ENCODE peak calls at places on chromosomes 4 and X, in six cellular contexts. N, L, E, H, V and T are unnamed samples.

GRCh38 chr4:86300516-86300915 is 59.3 kb downstream of the MAPK10 start:
- DNase-seq in N (no peak), L (no peak), E (no peak), H (no peak), V (no peak), T (no peak)

GRCh38 chr4:15303052-15303641 is 124.7 kb upstream of the C1QTNF7 start:
- DNase-seq in N (no peak), L (no peak), E (no peak), H (peak; percentile 64), V (no peak), T (no peak)

GRCh38 chr4:89411539-89411938 is 103.9 kb upstream of the GPRIN3 start:
- DNase-seq in N (no peak), L (no peak), E (no peak), H (no peak), V (no peak), T (no peak)

GRCh38 chr4:70269674-70270073 is 27.3 kb downstream of the CSN3 start:
- DNase-seq in N (no peak), L (no peak), E (no peak), H (peak; percentile 10), V (peak; percentile 19), T (no peak)

GRCh38 chr4:88477229-88477860 is 20.4 kb downstream of the HERC5 start:
- DNase-seq in N (no peak), L (no peak), E (no peak), H (no peak), V (no peak), T (no peak)

GRCh38 chr4:177191586-177191985 is 118.1 kb upstream of the NEIL3 start:
- DNase-seq in N (no peak), L (no peak), E (no peak), H (no peak), V (no peak), T (no peak)

GRCh38 chr4:188822698-188823097 is 683.5 kb downstream of the TRIML1 start:
- DNase-seq in N (no peak), L (no peak), E (no peak), H (no peak), V (no peak), T (no peak)

GRCh38 chr4:8687083-8687482 is 94.5 kb downstream of the CPZ start:
- DNase-seq in N (no peak), L (no peak), E (no peak), H (no peak), V (no peak), T (no peak)

GRCh38 chr4:8888856-8889255 is 17.2 kb upstream of the HMX1 start:
- DNase-seq in N (no peak), L (no peak), E (no peak), H (no peak), V (no peak), T (no peak)

GRCh38 chr4:123997116-123997515 is 600.5 kb downstream of the SPRY1 start:
- DNase-seq in N (no peak), L (no peak), E (no peak), H (peak; percentile 3), V (no peak), T (no peak)

GRCh38 chr4:105208556-105208955 is 61.9 kb downstream of the TET2 start:
- DNase-seq in N (no peak), L (no peak), E (no peak), H (no peak), V (no peak), T (no peak)

GRCh38 chrX:151722241-151722846 is 6.5 kb downstream of the FATE1 start:
- DNase-seq in N (no peak), L (no peak), E (no peak), H (peak; percentile 7), V (peak; percentile 73), T (no peak)

GRCh38 chrX:113980953-113981352 is 602.9 kb upstream of the HTR2C start:
- DNase-seq in N (no peak), L (no peak), E (no peak), H (no peak), V (no peak), T (no peak)

GRCh38 chr4:19126903-19127302 is 1105.3 kb upstream of the LCORL start:
- DNase-seq in N (no peak), L (no peak), E (no peak), H (no peak), V (no peak), T (no peak)

GRCh38 chr4:74016068-74016467 is 17.6 kb upstream of the CXCL5 start:
- DNase-seq in N (no peak), L (no peak), E (no peak), H (no peak), V (no peak), T (no peak)

GRCh38 chr4:139938414-139938813 is 215.6 kb downstream of the MAML3 start:
- DNase-seq in N (no peak), L (no peak), E (no peak), H (no peak), V (no peak), T (no peak)

GRCh38 chrX:114924846-114925245 is 92.6 kb downstream of the IL13RA2 start:
- DNase-seq in N (no peak), L (no peak), E (no peak), H (no peak), V (peak; percentile 54), T (no peak)

GRCh38 chr4:108116423-108117168 is 52.1 kb downstream of the LEF1 start:
- DNase-seq in N (no peak), L (no peak), E (no peak), H (no peak), V (no peak), T (no peak)

GRCh38 chr4:130026185-130026584 is 930.2 kb downstream of the C4orf33 start:
- DNase-seq in N (no peak), L (no peak), E (no peak), H (no peak), V (peak; percentile 7), T (no peak)

GRCh38 chr4:70737409-70737808 is 15.6 kb downstream of the RUFY3 start:
- DNase-seq in N (no peak), L (no peak), E (no peak), H (no peak), V (no peak), T (no peak)

GRCh38 chr4:56551516-56551915 is 45.9 kb downstream of the ARL9 start:
- DNase-seq in N (no peak), L (no peak), E (no peak), H (no peak), V (no peak), T (no peak)

GRCh38 chr4:111494971-111495370 is 650.3 kb upstream of the FAM241A start:
- DNase-seq in N (no peak), L (no peak), E (no peak), H (no peak), V (no peak), T (no peak)

GRCh38 chr4:153497091-153497531 is 31.0 kb downstream of the TMEM131L start:
- DNase-seq in N (no peak), L (no peak), E (no peak), H (peak; percentile 58), V (peak; percentile 42), T (peak; percentile 66)

GRCh38 chrX:108439434-108439883 is at the start of gene COL4A5:
- DNase-seq in N (no peak), L (peak; percentile 42), E (peak; percentile 58), H (peak; percentile 84), V (peak; percentile 92), T (no peak)

GRCh38 chr4:116070283-116070682 is 956.9 kb upstream of the NDST4 start:
- DNase-seq in N (no peak), L (no peak), E (no peak), H (no peak), V (no peak), T (no peak)

GRCh38 chr4:52853351-52853750 is 8.8 kb upstream of the RASL11B start:
- DNase-seq in N (no peak), L (no peak), E (no peak), H (no peak), V (peak; percentile 62), T (no peak)

GRCh38 chrX:68584221-68584620 is 63.2 kb upstream of the STARD8 start:
- DNase-seq in N (no peak), L (no peak), E (no peak), H (no peak), V (no peak), T (no peak)

GRCh38 chrX:107483976-107484726 is 34.7 kb downstream of the FRMPD3 start:
- DNase-seq in N (no peak), L (no peak), E (peak; percentile 77), H (no peak), V (peak; percentile 76), T (no peak)

GRCh38 chr4:128596115-128596514 is 213.4 kb upstream of the JADE1 start:
- DNase-seq in N (no peak), L (no peak), E (no peak), H (no peak), V (no peak), T (no peak)

GRCh38 chrX:154014429-154015380 is 5.0 kb downstream of the IRAK1 start:
- DNase-seq in N (no peak), L (no peak), E (no peak), H (no peak), V (no peak), T (no peak)
- H3K4me1 ChIP-seq in N (peaks cover 6% of the 10 kb centered on the region), L (no peaks in the 10 kb centered on the region), E (no peaks in the 10 kb centered on the region), H (peaks cover 55% of the 10 kb centered on the region), V (no peaks in the 10 kb centered on the region), T (peaks cover 15% of the 10 kb centered on the region)

DNA sequence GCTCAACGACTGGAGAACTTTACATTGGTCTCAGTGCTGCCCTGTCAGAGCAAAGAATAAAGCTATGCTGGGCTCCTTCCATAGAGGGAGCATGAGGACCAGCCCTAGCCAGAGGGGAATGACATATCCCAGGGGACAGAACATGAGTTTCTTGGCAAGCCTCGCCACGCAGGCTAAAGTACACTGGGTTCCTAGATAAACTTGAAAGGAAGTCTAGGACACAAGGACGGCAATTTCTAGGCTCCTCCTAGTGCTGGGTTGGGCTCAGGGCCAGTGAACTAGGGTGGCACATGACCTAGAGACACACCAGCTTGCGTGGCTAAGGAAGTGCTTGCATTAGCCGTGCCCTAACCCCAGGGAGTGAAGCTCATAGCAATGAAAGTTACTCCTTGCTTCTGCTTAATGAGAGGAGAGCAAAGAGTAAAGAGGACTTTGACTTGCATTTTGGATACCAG is 141.0 kb downstream of the MAB21L2 start:
- DNase-seq in N (no peak), L (peak; percentile 67), E (peak; percentile 26), H (no peak), V (peak; percentile 8), T (no peak)
- TF ChIP-seq CTCF in N (no peak), L (no peak), E (no peak), H (no peak), V (peak; percentile 48), T (no peak)

DNA sequence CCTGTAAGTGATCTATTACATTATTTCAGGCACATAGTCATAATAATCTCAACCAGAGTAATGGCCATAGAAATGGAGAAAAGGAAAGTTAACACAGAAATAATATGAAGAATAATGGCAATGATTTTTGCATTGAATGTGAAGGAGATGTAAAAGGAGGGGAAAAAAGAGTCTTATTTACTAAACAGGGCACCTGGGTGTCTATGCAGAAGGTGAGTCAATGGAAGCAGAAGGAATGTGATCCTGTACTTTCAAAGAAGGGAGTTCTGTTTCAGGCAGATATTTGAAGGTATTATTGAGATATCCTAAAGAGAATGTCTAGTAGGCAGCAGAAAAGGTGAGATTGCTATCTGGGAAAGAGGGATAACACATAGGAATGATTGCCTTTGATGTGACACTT is 279.9 kb downstream of the INPP4B start:
- DNase-seq in N (no peak), L (no peak), E (no peak), H (no peak), V (no peak), T (no peak)
- H3K4me1 ChIP-seq in N (no peaks in the 10 kb centered on the region), L (no peaks in the 10 kb centered on the region), E (no peaks in the 10 kb centered on the region), H (no peaks in the 10 kb centered on the region), V (peaks cover 14% of the 10 kb centered on the region), T (peaks cover 10% of the 10 kb centered on the region)

DNA sequence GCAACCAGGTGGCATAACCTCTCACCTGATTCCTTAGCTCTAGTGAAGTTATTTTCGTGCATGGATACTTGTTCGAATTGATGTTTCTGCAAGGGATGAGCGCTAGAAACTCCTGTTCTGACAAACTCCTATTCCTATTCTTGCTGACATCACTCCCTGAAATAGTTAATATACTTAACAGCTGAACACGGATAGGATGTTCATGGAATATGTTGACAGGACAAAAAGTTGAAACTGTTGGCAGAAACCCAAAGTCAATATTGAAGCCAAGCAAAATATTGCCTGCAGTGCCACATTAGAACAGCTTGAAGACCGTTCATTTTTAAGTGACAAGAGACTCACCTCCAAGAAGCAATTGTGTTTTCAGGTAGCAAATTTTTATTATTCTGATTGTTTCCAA is at the start of gene KLKB1:
- DNase-seq in N (no peak), L (no peak), E (no peak), H (peak; percentile 64), V (no peak), T (no peak)
- TF ChIP-seq CTCF in N (no peak), L (no peak), E (no peak), H (no peak), V (no peak), T (no peak)